ENCODE peak calls at places on chromosomes 16 and 17, in nine cellular contexts. One of them, this sample, is unnamed.

GRCh38 chr16:56679813-56680212 is 2.5 kb upstream of the MT1X start:
- DNase-seq in SK-N-MC: no peak
- DNase-seq in HepG2: peak
- DNase-seq in GM12878: no peak
- DNase-seq in stomach: no peak
- DNase-seq in Panc1: peak
- DNase-seq in SK-N-SH: no peak
- DNase-seq in sigmoid colon: no peak
- DNase-seq in GM23338: no peak
- DNase-seq in this sample: no peak

GRCh38 chr17:65975878-65976277 is 216.1 kb downstream of the CEP112 start:
- DNase-seq in SK-N-MC: no peak
- DNase-seq in HepG2: no peak
- DNase-seq in GM12878: no peak
- DNase-seq in stomach: no peak
- DNase-seq in Panc1: no peak
- DNase-seq in SK-N-SH: no peak
- DNase-seq in sigmoid colon: no peak
- DNase-seq in GM23338: no peak
- DNase-seq in this sample: no peak

GRCh38 chr17:56172517-56172982 is 19.3 kb downstream of the ANKFN1 start:
- DNase-seq in SK-N-MC: no peak
- DNase-seq in HepG2: no peak
- DNase-seq in GM12878: no peak
- DNase-seq in stomach: no peak
- DNase-seq in Panc1: no peak
- DNase-seq in SK-N-SH: no peak
- DNase-seq in sigmoid colon: peak
- DNase-seq in GM23338: no peak
- DNase-seq in this sample: peak

GRCh38 chr16:10069374-10069773 is 112.9 kb downstream of the GRIN2A start:
- DNase-seq in SK-N-MC: no peak
- DNase-seq in HepG2: no peak
- DNase-seq in GM12878: no peak
- DNase-seq in stomach: no peak
- DNase-seq in Panc1: no peak
- DNase-seq in SK-N-SH: no peak
- DNase-seq in sigmoid colon: no peak
- DNase-seq in GM23338: no peak
- DNase-seq in this sample: no peak

GRCh38 chr16:53892155-53892554 is 188.2 kb downstream of the FTO start:
- DNase-seq in SK-N-MC: peak
- DNase-seq in HepG2: peak
- DNase-seq in GM12878: no peak
- DNase-seq in stomach: peak
- DNase-seq in Panc1: peak
- DNase-seq in SK-N-SH: peak
- DNase-seq in sigmoid colon: no peak
- DNase-seq in GM23338: peak
- DNase-seq in this sample: peak

GRCh38 chr17:77507116-77507885 is 366.5 kb downstream of the SEC14L1 start:
- DNase-seq in SK-N-MC: no peak
- DNase-seq in HepG2: no peak
- DNase-seq in GM12878: no peak
- DNase-seq in stomach: no peak
- DNase-seq in Panc1: no peak
- DNase-seq in SK-N-SH: peak
- DNase-seq in sigmoid colon: peak
- DNase-seq in GM23338: peak
- DNase-seq in this sample: no peak

GRCh38 chr16:57305159-57305811 is 20.8 kb upstream of the PLLP start:
- DNase-seq in SK-N-MC: no peak
- DNase-seq in HepG2: peak
- DNase-seq in GM12878: no peak
- DNase-seq in stomach: peak
- DNase-seq in Panc1: no peak
- DNase-seq in SK-N-SH: no peak
- DNase-seq in sigmoid colon: peak
- DNase-seq in GM23338: no peak
- DNase-seq in this sample: no peak

GRCh38 chr16:2043980-2044451 is 3.6 kb downstream of the NTHL1 start:
- DNase-seq in SK-N-MC: no peak
- DNase-seq in HepG2: no peak
- DNase-seq in GM12878: no peak
- DNase-seq in stomach: peak
- DNase-seq in Panc1: no peak
- DNase-seq in SK-N-SH: no peak
- DNase-seq in sigmoid colon: peak
- DNase-seq in GM23338: no peak
- DNase-seq in this sample: no peak

GRCh38 chr17:51745993-51746392 is 412.5 kb downstream of the CA10 start:
- DNase-seq in SK-N-MC: no peak
- DNase-seq in HepG2: no peak
- DNase-seq in GM12878: no peak
- DNase-seq in stomach: no peak
- DNase-seq in Panc1: no peak
- DNase-seq in SK-N-SH: peak
- DNase-seq in sigmoid colon: no peak
- DNase-seq in GM23338: no peak
- DNase-seq in this sample: no peak

GRCh38 chr17:37273419-37274051 is 102.2 kb upstream of the C17orf78 start:
- DNase-seq in SK-N-MC: no peak
- DNase-seq in HepG2: no peak
- DNase-seq in GM12878: no peak
- DNase-seq in stomach: no peak
- DNase-seq in Panc1: no peak
- DNase-seq in SK-N-SH: peak
- DNase-seq in sigmoid colon: no peak
- DNase-seq in GM23338: peak
- DNase-seq in this sample: no peak
- TF ChIP-seq POLR2AphosphoS5 in SK-N-MC: no peak
- TF ChIP-seq POLR2AphosphoS5 in HepG2: no peak
- TF ChIP-seq POLR2AphosphoS5 in GM12878: no peak
- TF ChIP-seq POLR2AphosphoS5 in stomach: peak
- TF ChIP-seq POLR2AphosphoS5 in Panc1: no peak
- TF ChIP-seq POLR2AphosphoS5 in SK-N-SH: no peak
- TF ChIP-seq POLR2AphosphoS5 in sigmoid colon: no peak
- TF ChIP-seq POLR2AphosphoS5 in GM23338: no peak
- TF ChIP-seq POLR2AphosphoS5 in this sample: no peak

DNA sequence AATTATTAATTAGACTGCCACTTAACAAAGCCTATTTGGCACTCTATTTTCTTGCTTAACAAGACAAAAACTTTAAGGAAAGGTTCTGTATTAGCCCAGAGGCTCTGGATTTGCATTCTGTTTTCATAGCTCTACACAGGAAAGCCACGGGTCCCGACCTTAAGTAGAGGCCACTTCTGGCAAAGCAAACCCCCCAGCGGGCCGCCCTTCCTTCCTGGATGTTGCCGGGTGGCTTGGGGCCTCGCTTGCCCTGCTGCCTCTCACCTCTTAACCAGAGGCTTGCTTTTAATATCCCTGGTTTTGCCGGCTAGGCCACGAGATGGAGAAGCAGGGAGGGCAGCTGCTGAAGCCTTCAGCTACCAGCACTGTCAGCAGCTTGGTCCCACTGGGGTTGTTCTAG is 4.4 kb downstream of the RTN4RL1 start:
- DNase-seq in SK-N-MC: no peak
- DNase-seq in HepG2: no peak
- DNase-seq in GM12878: no peak
- DNase-seq in stomach: no peak
- DNase-seq in Panc1: no peak
- DNase-seq in SK-N-SH: no peak
- DNase-seq in sigmoid colon: no peak
- DNase-seq in GM23338: no peak
- DNase-seq in this sample: no peak
- H3K27ac ChIP-seq in SK-N-MC: no peak
- H3K27ac ChIP-seq in HepG2: no peak
- H3K27ac ChIP-seq in GM12878: no peak
- H3K27ac ChIP-seq in stomach: no peak
- H3K27ac ChIP-seq in Panc1: no peak
- H3K27ac ChIP-seq in SK-N-SH: no peak
- H3K27ac ChIP-seq in sigmoid colon: no peak
- H3K27ac ChIP-seq in GM23338: no peak
- H3K27ac ChIP-seq in this sample: no peak

GRCh38 chr16:89341697-89342694 is 124.5 kb downstream of the ZNF778 start:
- DNase-seq in SK-N-MC: no peak
- DNase-seq in HepG2: no peak
- DNase-seq in GM12878: no peak
- DNase-seq in stomach: no peak
- DNase-seq in Panc1: no peak
- DNase-seq in SK-N-SH: no peak
- DNase-seq in sigmoid colon: no peak
- DNase-seq in GM23338: peak
- DNase-seq in this sample: no peak

GRCh38 chr16:89345663-89346150 is 128.2 kb downstream of the ZNF778 start:
- DNase-seq in SK-N-MC: no peak
- DNase-seq in HepG2: peak
- DNase-seq in GM12878: no peak
- DNase-seq in stomach: peak
- DNase-seq in Panc1: no peak
- DNase-seq in SK-N-SH: no peak
- DNase-seq in sigmoid colon: no peak
- DNase-seq in GM23338: no peak
- DNase-seq in this sample: peak

GRCh38 chr16:89344314-89344828 is 126.9 kb downstream of the ZNF778 start:
- DNase-seq in SK-N-MC: no peak
- DNase-seq in HepG2: no peak
- DNase-seq in GM12878: no peak
- DNase-seq in stomach: no peak
- DNase-seq in Panc1: no peak
- DNase-seq in SK-N-SH: no peak
- DNase-seq in sigmoid colon: no peak
- DNase-seq in GM23338: no peak
- DNase-seq in this sample: no peak

GRCh38 chr16:89344846-89345577 is 127.5 kb downstream of the ZNF778 start:
- DNase-seq in SK-N-MC: no peak
- DNase-seq in HepG2: no peak
- DNase-seq in GM12878: no peak
- DNase-seq in stomach: no peak
- DNase-seq in Panc1: no peak
- DNase-seq in SK-N-SH: no peak
- DNase-seq in sigmoid colon: no peak
- DNase-seq in GM23338: no peak
- DNase-seq in this sample: no peak

DNA sequence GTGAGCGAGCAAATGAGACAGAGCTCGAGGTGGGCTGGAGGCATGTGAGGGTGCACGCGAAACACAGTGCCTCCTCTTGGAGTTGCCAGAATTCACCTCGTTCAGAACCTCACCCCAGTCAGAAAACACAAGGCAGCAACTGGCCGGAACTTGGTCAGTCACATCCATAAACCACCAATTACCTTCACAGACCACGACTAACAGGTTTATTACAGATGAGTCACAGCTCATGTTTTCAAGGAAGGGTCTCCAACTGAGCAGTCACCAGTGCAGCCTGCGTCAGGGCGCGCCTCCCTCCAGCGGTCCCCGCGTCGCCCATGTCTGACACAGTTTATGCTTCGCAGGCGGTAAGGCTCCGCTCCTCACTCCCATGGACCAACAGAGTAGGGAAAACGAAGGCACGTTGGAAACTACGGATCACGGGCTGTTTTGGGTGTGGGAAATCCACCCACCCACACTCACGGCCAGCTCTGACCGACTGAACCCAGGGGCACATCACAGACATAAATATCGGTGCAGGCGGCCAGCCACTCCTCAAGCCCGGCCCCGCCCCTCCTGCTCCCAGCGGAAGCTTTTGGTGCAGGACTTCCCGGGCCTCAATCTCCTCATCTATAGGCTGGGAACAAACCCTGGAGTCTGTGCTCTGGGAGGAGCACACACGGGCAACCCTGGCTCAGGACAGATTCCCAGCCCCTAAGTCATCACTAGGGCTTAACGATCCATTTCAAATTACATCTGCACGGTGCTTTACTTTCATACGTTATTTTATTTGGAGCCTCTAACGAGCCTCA is 126.2 kb downstream of the ZNF778 start:
- DNase-seq in SK-N-MC: no peak
- DNase-seq in HepG2: no peak
- DNase-seq in GM12878: no peak
- DNase-seq in stomach: no peak
- DNase-seq in Panc1: no peak
- DNase-seq in SK-N-SH: no peak
- DNase-seq in sigmoid colon: no peak
- DNase-seq in GM23338: no peak
- DNase-seq in this sample: no peak
- TF ChIP-seq POLR2AphosphoS5 in SK-N-MC: no peak
- TF ChIP-seq POLR2AphosphoS5 in HepG2: no peak
- TF ChIP-seq POLR2AphosphoS5 in GM12878: no peak
- TF ChIP-seq POLR2AphosphoS5 in stomach: no peak
- TF ChIP-seq POLR2AphosphoS5 in Panc1: peak
- TF ChIP-seq POLR2AphosphoS5 in SK-N-SH: no peak
- TF ChIP-seq POLR2AphosphoS5 in sigmoid colon: no peak
- TF ChIP-seq POLR2AphosphoS5 in GM23338: no peak
- TF ChIP-seq POLR2AphosphoS5 in this sample: no peak

GRCh38 chr16:15819046-15819445 is 37.8 kb downstream of the MYH11 start:
- DNase-seq in SK-N-MC: no peak
- DNase-seq in HepG2: no peak
- DNase-seq in GM12878: no peak
- DNase-seq in stomach: no peak
- DNase-seq in Panc1: no peak
- DNase-seq in SK-N-SH: no peak
- DNase-seq in sigmoid colon: no peak
- DNase-seq in GM23338: no peak
- DNase-seq in this sample: no peak

GRCh38 chr16:15820837-15821236 is 36.0 kb downstream of the MYH11 start:
- DNase-seq in SK-N-MC: no peak
- DNase-seq in HepG2: no peak
- DNase-seq in GM12878: no peak
- DNase-seq in stomach: no peak
- DNase-seq in Panc1: no peak
- DNase-seq in SK-N-SH: no peak
- DNase-seq in sigmoid colon: peak
- DNase-seq in GM23338: no peak
- DNase-seq in this sample: no peak

GRCh38 chr16:15811416-15811777 is 45.4 kb downstream of the MYH11 start:
- DNase-seq in SK-N-MC: no peak
- DNase-seq in HepG2: no peak
- DNase-seq in GM12878: no peak
- DNase-seq in stomach: no peak
- DNase-seq in Panc1: no peak
- DNase-seq in SK-N-SH: no peak
- DNase-seq in sigmoid colon: peak
- DNase-seq in GM23338: no peak
- DNase-seq in this sample: no peak

GRCh38 chr16:15811778-15812750 is 44.8 kb downstream of the MYH11 start:
- DNase-seq in SK-N-MC: peak
- DNase-seq in HepG2: no peak
- DNase-seq in GM12878: no peak
- DNase-seq in stomach: peak
- DNase-seq in Panc1: peak
- DNase-seq in SK-N-SH: no peak
- DNase-seq in sigmoid colon: peak
- DNase-seq in GM23338: peak
- DNase-seq in this sample: peak

DNA sequence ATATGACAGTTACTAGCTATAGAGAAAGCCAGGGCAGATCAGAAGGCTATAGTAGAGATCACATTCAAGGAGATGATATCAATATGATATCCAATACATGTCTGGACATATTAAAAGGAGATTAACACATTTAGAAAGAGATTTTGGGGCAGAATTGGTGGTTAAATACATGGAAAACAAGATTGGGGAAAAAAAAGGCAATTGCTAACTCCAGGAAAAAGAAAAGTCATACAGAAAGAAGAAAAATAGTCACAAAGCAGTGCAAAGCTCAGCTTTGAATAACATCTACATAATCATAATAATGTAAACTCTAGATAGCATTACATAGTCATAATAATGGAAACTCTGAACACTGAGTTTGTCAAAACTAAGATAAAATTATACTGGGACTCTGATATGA is 40.6 kb downstream of the MYH11 start:
- DNase-seq in SK-N-MC: no peak
- DNase-seq in HepG2: no peak
- DNase-seq in GM12878: no peak
- DNase-seq in stomach: no peak
- DNase-seq in Panc1: no peak
- DNase-seq in SK-N-SH: no peak
- DNase-seq in sigmoid colon: no peak
- DNase-seq in GM23338: no peak
- DNase-seq in this sample: no peak
- H3K27ac ChIP-seq in SK-N-MC: no peak
- H3K27ac ChIP-seq in HepG2: no peak
- H3K27ac ChIP-seq in GM12878: no peak
- H3K27ac ChIP-seq in stomach: peak
- H3K27ac ChIP-seq in Panc1: no peak
- H3K27ac ChIP-seq in SK-N-SH: no peak
- H3K27ac ChIP-seq in sigmoid colon: peak
- H3K27ac ChIP-seq in GM23338: no peak
- H3K27ac ChIP-seq in this sample: no peak